ENCODE peak calls at places on chromosomes 11 and 22, in five cellular contexts. Q is GM23338, A is K562, P is Panc1, U is spleen. V is an unnamed sample. For H3K4me1, the result is how much of the 10 kb centered on the place peaks cover.

GRCh38 chr11:89489930-89490329 is 1.2 kb downstream of the NOX4 start:
- DNase-seq in Q (no peak), A (no peak), P (no peak), U (no peak), V (no peak)

GRCh38 chr11:111730871-111731591 is 35.2 kb downstream of the PPP2R1B start:
- DNase-seq in Q (no peak), A (no peak), P (no peak), U (peak), V (peak)

GRCh38 chr11:38718659-38719058 is 2120.6 kb upstream of the RAG2 start:
- DNase-seq in Q (no peak), A (peak), P (no peak), U (no peak), V (no peak)

GRCh38 chr22:47395481-47395880 is 633.0 kb downstream of the TBC1D22A start:
- DNase-seq in Q (no peak), A (no peak), P (peak), U (peak), V (no peak)

GRCh38 chr11:63670738-63671321 is 346 bp downstream of the ATL3 start:
- DNase-seq in Q (peak), A (peak), P (no peak), U (peak), V (peak)

GRCh38 chr11:88886796-88887195 is 179.0 kb downstream of the GRM5 start:
- DNase-seq in Q (peak), A (peak), P (peak), U (no peak), V (no peak)

GRCh38 chr11:132471491-132471890 is 1060.8 kb downstream of the OPCML start:
- DNase-seq in Q (no peak), A (no peak), P (no peak), U (no peak), V (no peak)

GRCh38 chr11:74710291-74710938 is 20.8 kb downstream of the CHRDL2 start:
- DNase-seq in Q (peak), A (peak), P (no peak), U (no peak), V (no peak)

GRCh38 chr11:119169272-119169719 is 771 bp downstream of the NLRX1 start:
- DNase-seq in Q (peak), A (no peak), P (no peak), U (peak), V (peak)

GRCh38 chr11:13776134-13776815 is 107.8 kb downstream of the FAR1 start:
- DNase-seq in Q (peak), A (peak), P (no peak), U (no peak), V (no peak)

GRCh38 chr22:29346659-29347058 is 31.2 kb upstream of the RASL10A start:
- DNase-seq in Q (no peak), A (no peak), P (no peak), U (no peak), V (peak)

GRCh38 chr22:25582946-25583345 is 18.5 kb downstream of the GRK3 start:
- DNase-seq in Q (no peak), A (no peak), P (no peak), U (no peak), V (no peak)

GRCh38 chr22:19875061-19875530 is 20.4 kb upstream of the GNB1L start:
- DNase-seq in Q (no peak), A (no peak), P (no peak), U (peak), V (no peak)

GRCh38 chr11:92357344-92357743 is 132.7 kb downstream of the FAT3 start:
- DNase-seq in Q (no peak), A (no peak), P (no peak), U (no peak), V (no peak)

GRCh38 chr11:91219501-91219900 is 996.7 kb upstream of the CHORDC1 start:
- DNase-seq in Q (no peak), A (no peak), P (no peak), U (no peak), V (no peak)

GRCh38 chr11:72519220-72519881 is 85.0 kb upstream of the CLPB start:
- DNase-seq in Q (no peak), A (no peak), P (no peak), U (no peak), V (no peak)

GRCh38 chr11:110432713-110433392 is 3.1 kb downstream of the FDX1 start:
- DNase-seq in Q (no peak), A (no peak), P (no peak), U (no peak), V (no peak)

GRCh38 chr11:107696140-107696539 is 15.7 kb downstream of the SLN start:
- DNase-seq in Q (no peak), A (no peak), P (peak), U (no peak), V (no peak)

DNA sequence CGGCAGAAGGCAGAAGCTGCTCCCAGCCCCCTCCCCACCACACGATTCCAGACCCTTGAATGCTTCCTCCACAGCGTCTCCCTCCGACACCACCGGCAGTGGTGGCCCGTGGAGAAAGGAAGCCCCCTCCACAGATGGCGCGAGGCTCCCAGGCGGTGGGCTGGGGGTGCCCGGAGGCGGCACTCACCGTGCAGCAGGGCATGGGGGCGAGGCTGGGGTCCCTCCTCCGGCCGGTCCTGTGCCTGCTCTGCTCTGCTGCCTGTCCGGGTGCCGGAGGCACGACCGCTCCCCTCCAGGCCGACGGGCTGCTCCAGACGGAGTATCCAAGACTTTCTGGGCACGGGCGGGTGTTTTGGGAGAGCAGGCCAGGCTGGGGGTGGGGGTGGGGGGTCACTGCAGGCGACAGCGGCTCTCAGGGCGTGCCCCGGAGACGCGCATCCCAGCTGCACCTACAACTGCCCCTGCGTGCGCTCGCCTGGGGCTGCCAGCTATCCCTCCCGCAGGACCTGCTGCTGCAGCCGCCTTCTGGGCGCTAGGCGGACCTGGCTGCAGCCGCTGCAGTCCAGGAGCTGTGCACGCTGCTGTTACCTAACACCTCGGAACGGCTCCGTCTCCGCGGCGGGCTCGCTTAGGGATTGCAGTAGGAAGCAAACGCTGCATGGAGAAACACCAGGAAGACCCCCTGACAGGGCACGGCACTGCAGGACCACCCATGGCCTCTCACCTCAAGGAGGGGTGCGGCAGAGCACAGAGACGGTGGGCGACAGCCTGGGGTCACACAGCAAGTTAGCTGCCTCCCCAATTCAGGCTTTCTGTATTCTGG is 15.2 kb downstream of the MRGPRG start:
- DNase-seq in Q (peak), A (no peak), P (no peak), U (peak), V (no peak)
- H3K4me3 ChIP-seq in Q (peak), A (no peak), P (no peak), U (no peak), V (no peak)

DNA sequence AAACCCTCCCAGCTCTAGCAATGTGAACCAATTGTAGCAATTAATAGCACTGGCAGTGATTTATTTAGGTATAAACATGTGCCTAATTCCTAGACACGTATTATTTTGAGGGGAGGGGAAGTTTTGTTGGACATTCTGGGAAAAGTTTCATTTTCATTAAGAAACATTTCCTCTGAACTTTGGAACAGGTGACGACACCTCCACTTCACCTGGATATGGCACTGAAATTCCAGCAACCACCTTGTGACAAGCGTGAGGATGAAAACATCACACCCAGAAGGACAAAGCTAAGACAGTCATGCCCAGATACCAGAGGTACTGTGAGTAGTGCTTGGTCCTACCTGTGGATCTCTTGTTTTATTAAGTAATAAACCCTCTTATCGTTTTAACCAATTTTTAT is 679.6 kb upstream of the KIRREL3 start:
- DNase-seq in Q (no peak), A (no peak), P (no peak), U (no peak), V (no peak)
- H3K4me1 ChIP-seq in Q (under half), A (under half), P (under half), U (under half), V (under half)

GRCh38 chr11:86627776-86628455 is 44.5 kb downstream of the ME3 start:
- DNase-seq in Q (no peak), A (no peak), P (no peak), U (no peak), V (no peak)

GRCh38 chr11:86636275-86636674 is 36.1 kb downstream of the ME3 start:
- DNase-seq in Q (no peak), A (no peak), P (no peak), U (no peak), V (no peak)

GRCh38 chr11:86637976-86638375 is 34.4 kb downstream of the ME3 start:
- DNase-seq in Q (no peak), A (no peak), P (no peak), U (no peak), V (no peak)

GRCh38 chr11:86629070-86629706 is 43.2 kb downstream of the ME3 start:
- DNase-seq in Q (no peak), A (no peak), P (no peak), U (no peak), V (no peak)

DNA sequence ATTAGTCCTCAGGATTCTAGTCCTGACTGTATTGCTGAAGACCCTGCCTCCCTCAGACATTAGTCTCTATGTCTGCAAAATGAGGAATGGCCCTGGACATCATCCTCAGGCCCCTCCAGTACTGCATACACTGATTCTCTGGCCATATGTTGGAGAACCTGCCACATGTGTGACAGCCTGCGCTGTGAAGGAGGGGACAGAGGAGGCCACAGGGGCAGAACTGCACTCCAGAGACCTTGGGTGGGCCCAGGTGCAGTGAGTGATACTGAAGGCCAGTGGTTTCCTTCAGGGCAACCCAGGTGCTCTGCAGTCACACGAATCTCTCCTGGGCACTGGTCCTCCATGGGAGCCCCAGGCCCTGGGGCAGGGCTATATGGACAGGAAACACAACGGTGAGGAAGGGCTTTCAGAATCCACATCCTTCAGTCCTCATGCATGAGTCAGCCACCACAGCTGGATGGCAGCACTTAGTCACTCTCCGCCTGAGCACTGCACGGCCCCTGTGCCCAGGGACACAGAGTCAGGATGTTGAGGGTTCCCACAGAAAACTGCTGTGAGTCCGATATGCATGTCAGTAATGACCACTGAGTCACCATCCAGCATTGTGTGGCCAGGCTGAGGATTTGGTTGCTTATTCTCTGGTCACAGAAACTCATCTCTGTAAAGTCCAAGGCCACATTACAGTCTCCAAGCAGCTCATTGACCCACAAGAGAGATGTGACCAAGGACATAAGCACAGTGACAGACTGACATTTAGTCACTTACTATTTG is 39.7 kb downstream of the ME3 start:
- DNase-seq in Q (peak), A (peak), P (peak), U (no peak), V (no peak)
- TF ChIP-seq POLR2AphosphoS5 in Q (no peak), A (no peak), P (peak), U (no peak), V (no peak)

GRCh38 chr11:64887234-64887756 is 8.9 kb upstream of the EHD1 start:
- DNase-seq in Q (no peak), A (peak), P (no peak), U (no peak), V (no peak)

GRCh38 chr11:64885367-64886286 is 7.2 kb upstream of the EHD1 start:
- DNase-seq in Q (no peak), A (peak), P (no peak), U (peak), V (no peak)

GRCh38 chr11:64888406-64888757 is 10.0 kb upstream of the EHD1 start:
- DNase-seq in Q (no peak), A (no peak), P (no peak), U (no peak), V (no peak)

GRCh38 chr11:64888761-64889511 is 10.5 kb upstream of the EHD1 start:
- DNase-seq in Q (no peak), A (peak), P (no peak), U (no peak), V (no peak)

DNA sequence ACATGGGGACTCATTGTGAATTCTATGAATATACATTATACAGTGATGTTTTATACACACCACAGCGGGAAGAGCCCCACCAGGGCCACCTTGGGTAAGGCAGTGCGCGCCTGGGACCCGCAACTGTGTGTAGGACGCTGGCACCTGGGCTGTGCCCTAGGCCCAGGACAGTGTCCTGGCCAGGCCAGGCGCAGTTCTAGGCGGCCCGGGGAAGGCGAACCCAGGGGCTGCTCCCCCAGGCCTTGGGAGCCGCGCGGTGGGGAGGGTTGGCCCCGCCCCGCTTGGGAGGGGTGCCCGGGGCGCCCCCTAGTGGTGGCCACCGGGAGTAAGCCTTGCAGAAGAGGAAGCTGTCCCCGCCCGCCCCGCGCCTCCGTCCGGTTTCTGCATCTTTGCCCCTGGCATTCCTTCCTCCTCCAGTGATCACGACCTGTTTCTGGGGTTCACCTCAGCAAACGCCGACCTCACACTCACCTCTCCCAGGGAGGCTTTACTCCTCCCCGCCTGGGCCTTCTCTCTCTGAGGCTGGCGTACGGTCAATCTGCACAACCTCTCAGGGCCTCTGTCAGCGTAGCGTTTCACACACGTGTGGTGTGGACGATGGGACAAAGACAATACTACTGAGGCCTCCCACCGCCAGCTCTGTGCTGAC is 9.5 kb upstream of the EHD1 start:
- DNase-seq in Q (peak), A (peak), P (no peak), U (peak), V (peak)
- H3K4me3 ChIP-seq in Q (peak), A (peak), P (peak), U (peak), V (no peak)

GRCh38 chr11:126744699-126745098 is 255.9 kb downstream of the KIRREL3 start:
- DNase-seq in Q (no peak), A (no peak), P (no peak), U (no peak), V (no peak)
- H3K4me1 ChIP-seq in Q (under half), A (under half), P (under half), U (under half), V (under half)

GRCh38 chr22:50524664-50525103 is 714 bp downstream of the SCO2 start:
- DNase-seq in Q (no peak), A (no peak), P (no peak), U (no peak), V (no peak)

GRCh38 chr22:50525104-50525958 is at the start of gene SCO2:
- DNase-seq in Q (peak), A (peak), P (no peak), U (peak), V (peak)

GRCh38 chr22:50527921-50528681 is 1.7 kb downstream of the TYMP start:
- DNase-seq in Q (peak), A (no peak), P (no peak), U (no peak), V (no peak)

GRCh38 chr22:50526849-50527801 is 1.7 kb upstream of the SCO2 start:
- DNase-seq in Q (peak), A (peak), P (no peak), U (peak), V (no peak)

DNA sequence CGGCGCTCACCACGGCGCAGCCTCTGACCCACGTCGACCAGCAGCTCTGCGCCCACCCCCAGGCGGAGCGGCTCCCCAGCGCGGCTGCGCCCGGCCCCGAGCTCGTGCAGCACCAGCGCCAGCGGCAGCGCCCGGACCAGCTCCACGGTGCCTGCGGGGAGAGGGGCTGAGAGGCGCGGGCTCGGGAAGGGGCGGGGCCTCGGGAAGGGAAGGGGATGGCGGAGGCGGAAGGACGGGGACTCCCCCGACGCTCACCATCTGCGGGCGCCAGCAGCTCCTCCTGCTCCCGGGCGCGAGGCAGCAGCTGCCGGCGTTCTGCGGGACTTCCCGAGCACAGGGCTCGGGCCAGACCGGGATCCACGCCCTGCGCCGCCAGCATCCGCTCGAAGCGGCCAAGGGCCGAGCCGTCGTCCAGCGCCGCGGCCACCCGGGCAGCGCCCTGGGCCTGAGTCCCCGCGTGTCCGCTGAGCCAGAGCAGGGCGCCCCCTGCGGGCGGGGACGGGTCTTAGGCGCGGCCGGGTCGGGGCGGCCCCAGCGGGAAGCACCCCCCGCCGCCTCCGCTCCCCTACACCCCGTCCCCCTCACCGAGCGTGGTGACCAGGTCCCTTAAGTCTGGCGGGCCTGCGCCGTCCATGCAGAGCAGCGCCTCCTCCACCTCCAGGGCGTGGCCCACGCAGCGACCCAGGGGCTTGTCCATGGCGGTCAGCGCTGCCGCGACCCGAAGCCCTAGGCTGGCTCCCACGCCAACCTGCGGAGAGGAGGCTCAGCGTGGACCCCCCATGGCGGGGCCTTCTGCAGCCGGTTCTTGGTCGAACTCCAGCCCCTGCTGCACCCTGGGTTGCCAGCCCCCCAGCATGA is 822 bp upstream of the SCO2 start:
- DNase-seq in Q (peak), A (peak), P (no peak), U (peak), V (peak)
- TF ChIP-seq POLR2AphosphoS5 in Q (no peak), A (no peak), P (peak), U (peak), V (no peak)

GRCh38 chr11:78188012-78188808 is at the start of gene KCTD21:
- DNase-seq in Q (peak), A (peak), P (peak), U (peak), V (peak)

GRCh38 chr11:78188809-78189724 is at the start of gene USP35:
- DNase-seq in Q (peak), A (no peak), P (no peak), U (peak), V (no peak)

GRCh38 chr11:78190374-78190773 is 1.7 kb downstream of the USP35 start:
- DNase-seq in Q (no peak), A (no peak), P (no peak), U (peak), V (no peak)

GRCh38 chr11:78189851-78190250 is 1.1 kb downstream of the USP35 start:
- DNase-seq in Q (no peak), A (peak), P (no peak), U (peak), V (no peak)

DNA sequence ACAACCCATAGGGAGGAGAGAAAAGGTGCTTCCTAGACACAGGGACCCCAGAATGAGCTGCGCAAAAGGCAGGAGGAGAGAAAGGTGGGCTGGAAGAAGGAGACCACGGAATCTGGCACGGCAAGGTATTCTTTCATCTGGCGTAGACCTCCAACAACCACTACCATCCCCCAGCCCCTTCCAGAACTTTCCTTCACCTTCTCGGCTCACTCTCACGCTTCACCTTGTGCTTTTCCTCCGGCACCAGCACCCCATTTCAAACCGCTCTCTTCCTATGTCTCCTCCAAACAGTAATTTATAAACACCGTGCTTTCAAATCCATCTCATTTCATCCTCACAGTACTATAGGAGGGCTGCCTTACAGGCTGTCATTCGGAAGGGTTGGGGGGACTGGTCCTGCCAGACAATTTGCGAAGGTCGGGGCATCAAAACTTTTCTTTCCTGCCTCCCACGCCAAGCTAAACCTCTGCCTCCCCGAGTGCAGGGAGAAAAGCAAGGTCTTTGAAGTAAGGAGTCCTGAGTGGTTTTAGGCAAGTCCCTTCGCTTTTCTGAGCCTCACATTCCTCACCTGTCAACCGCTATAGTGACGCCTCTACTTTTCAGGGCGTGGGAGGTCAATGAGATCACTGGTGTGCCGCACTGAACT is 937 bp downstream of the KCTD21 start:
- DNase-seq in Q (no peak), A (no peak), P (no peak), U (no peak), V (no peak)
- H3K4me3 ChIP-seq in Q (peak), A (peak), P (peak), U (peak), V (peak)

V was measured in prostate gland.